ENCODE peak calls at places on chromosome 2, in ten cellular contexts. One of them, this sample, is unnamed.

GRCh38 chr2:24986397-24986796 is 14.6 kb upstream of the DNAJC27 start:
- DNase-seq in NB4: no peak
- DNase-seq in cardiac muscle cell: peak; percentile 43
- DNase-seq in A549: no peak
- DNase-seq in brain microvascular endothelial cell: no peak
- DNase-seq in CD8-positive, alpha-beta T cell: no peak
- DNase-seq in glutamatergic neuron: no peak
- DNase-seq in stomach: no peak
- DNase-seq in GM12865: no peak
- DNase-seq in endodermal cell: no peak
- DNase-seq in this sample: no peak

GRCh38 chr2:138707424-138708074 is 72.6 kb downstream of the NXPH2 start:
- DNase-seq in NB4: no peak
- DNase-seq in cardiac muscle cell: no peak
- DNase-seq in A549: no peak
- DNase-seq in brain microvascular endothelial cell: peak; percentile 12
- DNase-seq in CD8-positive, alpha-beta T cell: no peak
- DNase-seq in glutamatergic neuron: no peak
- DNase-seq in stomach: no peak
- DNase-seq in GM12865: no peak
- DNase-seq in endodermal cell: no peak
- DNase-seq in this sample: no peak

GRCh38 chr2:137873860-137874259 is 90.4 kb upstream of the HNMT start:
- DNase-seq in NB4: no peak
- DNase-seq in cardiac muscle cell: no peak
- DNase-seq in A549: no peak
- DNase-seq in brain microvascular endothelial cell: no peak
- DNase-seq in CD8-positive, alpha-beta T cell: no peak
- DNase-seq in glutamatergic neuron: no peak
- DNase-seq in stomach: no peak
- DNase-seq in GM12865: no peak
- DNase-seq in endodermal cell: no peak
- DNase-seq in this sample: no peak

GRCh38 chr2:236971131-236971850 is 114.4 kb upstream of the COPS8 start:
- DNase-seq in NB4: peak; percentile 25
- DNase-seq in cardiac muscle cell: no peak
- DNase-seq in A549: no peak
- DNase-seq in brain microvascular endothelial cell: no peak
- DNase-seq in CD8-positive, alpha-beta T cell: no peak
- DNase-seq in glutamatergic neuron: no peak
- DNase-seq in stomach: peak; percentile 25
- DNase-seq in GM12865: no peak
- DNase-seq in endodermal cell: peak; percentile 37
- DNase-seq in this sample: no peak

GRCh38 chr2:150911766-150912280 is 349.8 kb downstream of the RBM43 start:
- DNase-seq in NB4: peak; percentile 92
- DNase-seq in cardiac muscle cell: no peak
- DNase-seq in A549: peak; percentile 12
- DNase-seq in brain microvascular endothelial cell: peak; percentile 95
- DNase-seq in CD8-positive, alpha-beta T cell: no peak
- DNase-seq in glutamatergic neuron: no peak
- DNase-seq in stomach: peak; percentile 27
- DNase-seq in GM12865: no peak
- DNase-seq in endodermal cell: peak; percentile 49
- DNase-seq in this sample: no peak

GRCh38 chr2:42601076-42601475 is 32.6 kb downstream of the MTA3 start:
- DNase-seq in NB4: no peak
- DNase-seq in cardiac muscle cell: no peak
- DNase-seq in A549: no peak
- DNase-seq in brain microvascular endothelial cell: no peak
- DNase-seq in CD8-positive, alpha-beta T cell: no peak
- DNase-seq in glutamatergic neuron: no peak
- DNase-seq in stomach: no peak
- DNase-seq in GM12865: no peak
- DNase-seq in endodermal cell: no peak
- DNase-seq in this sample: no peak

GRCh38 chr2:62309465-62310091 is 113.7 kb downstream of the B3GNT2 start:
- DNase-seq in NB4: peak; percentile 80
- DNase-seq in cardiac muscle cell: no peak
- DNase-seq in A549: no peak
- DNase-seq in brain microvascular endothelial cell: no peak
- DNase-seq in CD8-positive, alpha-beta T cell: no peak
- DNase-seq in glutamatergic neuron: no peak
- DNase-seq in stomach: no peak
- DNase-seq in GM12865: peak; percentile 99
- DNase-seq in endodermal cell: no peak
- DNase-seq in this sample: no peak

GRCh38 chr2:20525041-20526035 is 78.5 kb downstream of the RHOB start:
- DNase-seq in NB4: peak; percentile 98
- DNase-seq in cardiac muscle cell: no peak
- DNase-seq in A549: no peak
- DNase-seq in brain microvascular endothelial cell: peak; percentile 70
- DNase-seq in CD8-positive, alpha-beta T cell: no peak
- DNase-seq in glutamatergic neuron: no peak
- DNase-seq in stomach: peak; percentile 44
- DNase-seq in GM12865: peak; percentile 89
- DNase-seq in endodermal cell: peak; percentile 68
- DNase-seq in this sample: no peak

GRCh38 chr2:112187805-112188596 is 49.8 kb downstream of the FBLN7 start:
- DNase-seq in NB4: peak; percentile 13
- DNase-seq in cardiac muscle cell: no peak
- DNase-seq in A549: no peak
- DNase-seq in brain microvascular endothelial cell: no peak
- DNase-seq in CD8-positive, alpha-beta T cell: peak; percentile 30
- DNase-seq in glutamatergic neuron: no peak
- DNase-seq in stomach: no peak
- DNase-seq in GM12865: peak; percentile 26
- DNase-seq in endodermal cell: no peak
- DNase-seq in this sample: no peak

GRCh38 chr2:33001823-33002222 is 55.1 kb downstream of the LTBP1 start:
- DNase-seq in NB4: no peak
- DNase-seq in cardiac muscle cell: no peak
- DNase-seq in A549: no peak
- DNase-seq in brain microvascular endothelial cell: no peak
- DNase-seq in CD8-positive, alpha-beta T cell: no peak
- DNase-seq in glutamatergic neuron: no peak
- DNase-seq in stomach: no peak
- DNase-seq in GM12865: no peak
- DNase-seq in endodermal cell: no peak
- DNase-seq in this sample: no peak

GRCh38 chr2:69382547-69382946 is 4.5 kb downstream of the GFPT1 start:
- DNase-seq in NB4: no peak
- DNase-seq in cardiac muscle cell: no peak
- DNase-seq in A549: no peak
- DNase-seq in brain microvascular endothelial cell: no peak
- DNase-seq in CD8-positive, alpha-beta T cell: no peak
- DNase-seq in glutamatergic neuron: no peak
- DNase-seq in stomach: no peak
- DNase-seq in GM12865: no peak
- DNase-seq in endodermal cell: no peak
- DNase-seq in this sample: no peak

GRCh38 chr2:173772205-173772604 is 193.0 kb downstream of the SP3 start:
- DNase-seq in NB4: no peak
- DNase-seq in cardiac muscle cell: no peak
- DNase-seq in A549: no peak
- DNase-seq in brain microvascular endothelial cell: no peak
- DNase-seq in CD8-positive, alpha-beta T cell: no peak
- DNase-seq in glutamatergic neuron: no peak
- DNase-seq in stomach: no peak
- DNase-seq in GM12865: no peak
- DNase-seq in endodermal cell: no peak
- DNase-seq in this sample: no peak

GRCh38 chr2:196853301-196854087 is 44.3 kb upstream of the C2orf66 start:
- DNase-seq in NB4: no peak
- DNase-seq in cardiac muscle cell: no peak
- DNase-seq in A549: no peak
- DNase-seq in brain microvascular endothelial cell: no peak
- DNase-seq in CD8-positive, alpha-beta T cell: no peak
- DNase-seq in glutamatergic neuron: no peak
- DNase-seq in stomach: no peak
- DNase-seq in GM12865: no peak
- DNase-seq in endodermal cell: no peak
- DNase-seq in this sample: no peak

GRCh38 chr2:43024515-43024962 is 201.9 kb downstream of the ZFP36L2 start:
- DNase-seq in NB4: peak; percentile 66
- DNase-seq in cardiac muscle cell: peak; percentile 76
- DNase-seq in A549: peak; percentile 78
- DNase-seq in brain microvascular endothelial cell: peak; percentile 42
- DNase-seq in CD8-positive, alpha-beta T cell: no peak
- DNase-seq in glutamatergic neuron: peak; percentile 83
- DNase-seq in stomach: peak; percentile 76
- DNase-seq in GM12865: peak; percentile 38
- DNase-seq in endodermal cell: peak; percentile 95
- DNase-seq in this sample: peak; percentile 50

GRCh38 chr2:154194917-154195643 is 323.4 kb downstream of the GALNT13 start:
- DNase-seq in NB4: no peak
- DNase-seq in cardiac muscle cell: no peak
- DNase-seq in A549: no peak
- DNase-seq in brain microvascular endothelial cell: no peak
- DNase-seq in CD8-positive, alpha-beta T cell: no peak
- DNase-seq in glutamatergic neuron: no peak
- DNase-seq in stomach: no peak
- DNase-seq in GM12865: no peak
- DNase-seq in endodermal cell: no peak
- DNase-seq in this sample: no peak

GRCh38 chr2:240137596-240138274 is 1.6 kb upstream of the COPS9 start:
- DNase-seq in NB4: no peak
- DNase-seq in cardiac muscle cell: no peak
- DNase-seq in A549: no peak
- DNase-seq in brain microvascular endothelial cell: no peak
- DNase-seq in CD8-positive, alpha-beta T cell: no peak
- DNase-seq in glutamatergic neuron: no peak
- DNase-seq in stomach: no peak
- DNase-seq in GM12865: no peak
- DNase-seq in endodermal cell: peak; percentile 44
- DNase-seq in this sample: no peak

GRCh38 chr2:240136671-240137292 is 677 bp upstream of the COPS9 start:
- DNase-seq in NB4: no peak
- DNase-seq in cardiac muscle cell: no peak
- DNase-seq in A549: no peak
- DNase-seq in brain microvascular endothelial cell: no peak
- DNase-seq in CD8-positive, alpha-beta T cell: no peak
- DNase-seq in glutamatergic neuron: no peak
- DNase-seq in stomach: no peak
- DNase-seq in GM12865: no peak
- DNase-seq in endodermal cell: peak; percentile 37
- DNase-seq in this sample: no peak

GRCh38 chr2:240134956-240135520 is 1.1 kb downstream of the COPS9 start:
- DNase-seq in NB4: no peak
- DNase-seq in cardiac muscle cell: no peak
- DNase-seq in A549: no peak
- DNase-seq in brain microvascular endothelial cell: no peak
- DNase-seq in CD8-positive, alpha-beta T cell: no peak
- DNase-seq in glutamatergic neuron: no peak
- DNase-seq in stomach: no peak
- DNase-seq in GM12865: no peak
- DNase-seq in endodermal cell: peak; percentile 37
- DNase-seq in this sample: no peak

GRCh38 chr2:240135706-240136012 is 446 bp downstream of the COPS9 start:
- DNase-seq in NB4: no peak
- DNase-seq in cardiac muscle cell: no peak
- DNase-seq in A549: peak; percentile 32
- DNase-seq in brain microvascular endothelial cell: no peak
- DNase-seq in CD8-positive, alpha-beta T cell: no peak
- DNase-seq in glutamatergic neuron: no peak
- DNase-seq in stomach: no peak
- DNase-seq in GM12865: no peak
- DNase-seq in endodermal cell: no peak
- DNase-seq in this sample: no peak

GRCh38 chr2:240136013-240136670 is at the start of gene COPS9:
- DNase-seq in NB4: peak; percentile 93
- DNase-seq in cardiac muscle cell: peak; percentile 93
- DNase-seq in A549: peak; percentile 85
- DNase-seq in brain microvascular endothelial cell: peak; percentile 84
- DNase-seq in CD8-positive, alpha-beta T cell: peak; percentile 78
- DNase-seq in glutamatergic neuron: peak; percentile 95
- DNase-seq in stomach: peak; percentile 89
- DNase-seq in GM12865: peak; percentile 93
- DNase-seq in endodermal cell: peak; percentile 96
- DNase-seq in this sample: peak; percentile 96
- TF ChIP-seq CTCF in NB4: no peak
- TF ChIP-seq CTCF in cardiac muscle cell: no peak
- TF ChIP-seq CTCF in A549: no peak
- TF ChIP-seq CTCF in brain microvascular endothelial cell: no peak
- TF ChIP-seq CTCF in CD8-positive, alpha-beta T cell: no peak
- TF ChIP-seq CTCF in glutamatergic neuron: no peak
- TF ChIP-seq CTCF in stomach: no peak
- TF ChIP-seq CTCF in GM12865: no peak
- TF ChIP-seq CTCF in endodermal cell: no peak
- TF ChIP-seq CTCF in this sample: no peak

GRCh38 chr2:238839428-238839827 is 8.5 kb upstream of the TWIST2 start:
- DNase-seq in NB4: peak; percentile 18
- DNase-seq in cardiac muscle cell: no peak
- DNase-seq in A549: no peak
- DNase-seq in brain microvascular endothelial cell: no peak
- DNase-seq in CD8-positive, alpha-beta T cell: no peak
- DNase-seq in glutamatergic neuron: no peak
- DNase-seq in stomach: no peak
- DNase-seq in GM12865: no peak
- DNase-seq in endodermal cell: no peak
- DNase-seq in this sample: no peak
- TF ChIP-seq CTCF in NB4: peak; percentile 22
- TF ChIP-seq CTCF in cardiac muscle cell: peak; percentile 13
- TF ChIP-seq CTCF in A549: no peak
- TF ChIP-seq CTCF in brain microvascular endothelial cell: peak; percentile 19
- TF ChIP-seq CTCF in CD8-positive, alpha-beta T cell: no peak
- TF ChIP-seq CTCF in glutamatergic neuron: no peak
- TF ChIP-seq CTCF in stomach: no peak
- TF ChIP-seq CTCF in GM12865: no peak
- TF ChIP-seq CTCF in endodermal cell: peak; percentile 33
- TF ChIP-seq CTCF in this sample: no peak

GRCh38 chr2:110853516-110853915 is 121.1 kb downstream of the ACOXL start:
- DNase-seq in NB4: peak; percentile 67
- DNase-seq in cardiac muscle cell: peak; percentile 59
- DNase-seq in A549: peak; percentile 38
- DNase-seq in brain microvascular endothelial cell: peak; percentile 27
- DNase-seq in CD8-positive, alpha-beta T cell: no peak
- DNase-seq in glutamatergic neuron: peak; percentile 67
- DNase-seq in stomach: peak; percentile 45
- DNase-seq in GM12865: peak; percentile 70
- DNase-seq in endodermal cell: peak; percentile 79
- DNase-seq in this sample: no peak
- TF ChIP-seq CTCF in NB4: peak; percentile 86
- TF ChIP-seq CTCF in cardiac muscle cell: peak; percentile 74
- TF ChIP-seq CTCF in A549: peak; percentile 53
- TF ChIP-seq CTCF in brain microvascular endothelial cell: peak; percentile 82
- TF ChIP-seq CTCF in CD8-positive, alpha-beta T cell: peak; percentile 67
- TF ChIP-seq CTCF in glutamatergic neuron: no peak
- TF ChIP-seq CTCF in stomach: no peak
- TF ChIP-seq CTCF in GM12865: peak; percentile 71
- TF ChIP-seq CTCF in endodermal cell: peak; percentile 86
- TF ChIP-seq CTCF in this sample: peak; percentile 47

DNA sequence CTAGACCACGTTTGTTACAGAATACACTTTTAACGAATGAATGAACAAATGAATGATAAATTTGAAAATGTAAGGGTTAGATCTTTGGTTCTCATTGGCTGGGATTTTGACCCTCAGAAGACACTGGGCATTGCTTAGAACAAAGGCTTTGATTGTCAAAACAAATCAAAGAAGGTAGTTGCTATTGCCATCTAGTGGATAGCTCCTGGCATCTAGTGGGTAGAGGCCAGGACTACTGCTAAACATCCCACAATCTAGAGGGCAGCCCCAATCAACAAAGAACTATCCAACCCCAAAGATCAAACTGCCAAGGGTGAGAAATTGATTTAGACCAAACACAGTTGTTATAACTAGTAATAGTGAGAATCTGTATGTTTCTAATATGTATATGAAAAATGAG is 552.3 kb downstream of the KCNJ3 start:
- DNase-seq in NB4: peak; percentile 32
- DNase-seq in cardiac muscle cell: peak; percentile 27
- DNase-seq in A549: no peak
- DNase-seq in brain microvascular endothelial cell: no peak
- DNase-seq in CD8-positive, alpha-beta T cell: no peak
- DNase-seq in glutamatergic neuron: no peak
- DNase-seq in stomach: no peak
- DNase-seq in GM12865: peak; percentile 38
- DNase-seq in endodermal cell: peak; percentile 45
- DNase-seq in this sample: no peak
- TF ChIP-seq CTCF in NB4: peak; percentile 34
- TF ChIP-seq CTCF in cardiac muscle cell: no peak
- TF ChIP-seq CTCF in A549: peak; percentile 15
- TF ChIP-seq CTCF in brain microvascular endothelial cell: peak; percentile 50
- TF ChIP-seq CTCF in CD8-positive, alpha-beta T cell: no peak
- TF ChIP-seq CTCF in glutamatergic neuron: no peak
- TF ChIP-seq CTCF in stomach: no peak
- TF ChIP-seq CTCF in GM12865: peak; percentile 54
- TF ChIP-seq CTCF in endodermal cell: peak; percentile 77
- TF ChIP-seq CTCF in this sample: peak; percentile 38